ENCODE peak calls at places on chromosomes 7 and 10, in four cellular contexts. A, S, L and J are unnamed samples.

GRCh38 chr10:133350950-133351329 is 3.8 kb downstream of the PRAP1 start:
- DNase-seq in S (no peak), L (no peak), A (no peak), J (no peak)

GRCh38 chr7:96686305-96686704 is 23.3 kb downstream of the SEM1 start:
- DNase-seq in L (no peak), S (no peak), A (peak), J (no peak)

GRCh38 chr7:129502708-129503685 is 666 bp downstream of the SMKR1 start:
- DNase-seq in A (no peak), L (no peak), S (peak), J (no peak)

GRCh38 chr10:5814110-5815107 is 1.2 kb upstream of the GDI2 start:
- DNase-seq in A (peak), S (no peak), L (peak), J (peak)

GRCh38 chr7:130950054-130950453 is 216.0 kb upstream of the KLF14 start:
- DNase-seq in L (no peak), S (no peak), A (no peak), J (no peak)

GRCh38 chr10:128297709-128298457 is 171.7 kb upstream of the MKI67 start:
- DNase-seq in A (no peak), S (no peak), L (no peak), J (no peak)

GRCh38 chr10:121459765-121460453 is 138.3 kb downstream of the FGFR2 start:
- DNase-seq in S (peak), A (no peak), L (no peak), J (no peak)

GRCh38 chr7:139118234-139118802 is 8.8 kb upstream of the ZC3HAV1 start:
- DNase-seq in L (peak), S (no peak), A (peak), J (peak)

GRCh38 chr7:77200542-77200941 is 923 bp upstream of the FGL2 start:
- DNase-seq in L (no peak), A (no peak), S (no peak), J (no peak)

GRCh38 chr10:104501864-104502579 is 139.1 kb upstream of the SORCS3 start:
- DNase-seq in S (no peak), L (no peak), A (no peak), J (no peak)

GRCh38 chr7:30041526-30042269 is 13.5 kb downstream of the PLEKHA8 start:
- DNase-seq in A (no peak), L (no peak), S (no peak), J (peak)

GRCh38 chr7:86708334-86708733 is 64.6 kb downstream of the GRM3 start:
- DNase-seq in A (no peak), L (no peak), S (no peak), J (no peak)

GRCh38 chr7:1536768-1537630 is 6.5 kb downstream of the MAFK start:
- DNase-seq in A (peak), S (peak), L (peak), J (peak)
- H3K4me3 ChIP-seq in A (peak), S (no peak), L (peak), J (peak)

GRCh38 chr10:1608408-1609037 is 128.8 kb downstream of the ADARB2 start:
- DNase-seq in L (no peak), A (no peak), S (peak), J (no peak)
- H3K4me3 ChIP-seq in L (no peak), A (no peak), S (no peak), J (no peak)

GRCh38 chr10:31134303-31134928 is 102.8 kb upstream of the ZNF438 start:
- DNase-seq in A (peak), L (peak), S (peak), J (peak)

GRCh38 chr10:31133628-31134302 is 102.1 kb upstream of the ZNF438 start:
- DNase-seq in S (peak), A (peak), L (peak), J (peak)

GRCh38 chr10:31132681-31133239 is 101.1 kb upstream of the ZNF438 start:
- DNase-seq in L (no peak), S (no peak), A (no peak), J (no peak)

GRCh38 chr10:31136386-31136785 is 104.7 kb upstream of the ZNF438 start:
- DNase-seq in A (no peak), L (no peak), S (no peak), J (no peak)

GRCh38 chr10:31133251-31133627 is 101.6 kb upstream of the ZNF438 start:
- DNase-seq in L (no peak), A (no peak), S (no peak), J (no peak)
- H3K4me3 ChIP-seq in L (no peak), A (no peak), S (no peak), J (no peak)

GRCh38 chr7:116672596-116673503 is 854 bp downstream of the MET start:
- DNase-seq in S (no peak), A (peak), L (peak), J (peak)

GRCh38 chr7:116673504-116673865 is 1.5 kb downstream of the MET start:
- DNase-seq in S (no peak), L (no peak), A (no peak), J (no peak)

GRCh38 chr7:116674508-116675173 is 2.6 kb downstream of the MET start:
- DNase-seq in L (no peak), A (peak), S (peak), J (no peak)

GRCh38 chr7:116678812-116679211 is 6.8 kb downstream of the MET start:
- DNase-seq in A (no peak), S (no peak), L (no peak), J (no peak)

DNA sequence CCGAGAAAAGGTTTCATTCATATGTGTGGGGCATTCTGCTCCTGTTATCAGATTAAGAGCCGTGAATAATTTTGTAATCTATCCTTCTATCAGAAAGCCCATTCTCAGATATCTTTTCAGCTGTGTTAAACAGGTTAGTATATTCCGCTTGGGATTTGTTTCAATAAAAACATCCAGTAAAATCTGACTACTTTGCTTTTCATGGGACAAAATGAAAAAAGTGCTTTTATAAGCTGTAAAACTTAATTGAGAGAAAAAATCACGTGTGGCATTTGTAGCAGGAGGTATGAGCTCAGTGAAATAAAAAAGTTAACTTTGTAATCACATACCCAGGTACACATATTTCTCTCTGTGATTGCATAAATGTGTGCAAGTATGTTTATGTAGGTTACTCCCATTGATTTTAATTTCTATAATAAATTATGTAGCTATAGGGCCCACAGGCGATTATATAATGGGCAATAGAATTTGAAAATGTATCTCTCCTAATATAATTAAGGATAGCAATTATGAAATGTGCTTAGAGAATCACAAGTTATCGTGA is 3.9 kb downstream of the MET start:
- DNase-seq in A (no peak), L (no peak), S (no peak), J (no peak)
- H3K4me3 ChIP-seq in A (no peak), L (no peak), S (no peak), J (no peak)